ENCODE peak calls at places on chromosomes 12 and 14, in eight cellular contexts. A is heart left ventricle; Q is iris pigment epithelial cell; I is AG04449; C is CD8-positive, alpha-beta memory T cell; Y is mucosa of gallbladder; N is T-cell; M is activated CD4-positive, CD25-positive, alpha-beta regulatory T cell treated with anti-CD3 and anti-CD28 coated beads, Interleukin-2, amount 50 U/mL, for 72 hours. Z is an unnamed sample.

GRCh38 chr12:27462151-27462694 is 15.7 kb downstream of the SMCO2 start:
- DNase-seq in C (no peak), Q (peak; percentile 82), I (no peak), Y (no peak), N (no peak), M (no peak), A (no peak), Z (no peak)

GRCh38 chr12:57759360-57759980 is 4.6 kb downstream of the MARCHF9 start:
- DNase-seq in Q (peak; percentile 43), Y (no peak), N (no peak), A (no peak), I (no peak), C (no peak), M (no peak), Z (peak; percentile 59)

GRCh38 chr12:124721501-124722154 is 142.0 kb downstream of the SCARB1 start:
- DNase-seq in C (no peak), M (no peak), N (no peak), Q (no peak), A (no peak), Y (no peak), I (no peak), Z (no peak)

GRCh38 chr12:48336066-48336465 is 14.7 kb downstream of the ZNF641 start:
- DNase-seq in I (no peak), A (no peak), Q (no peak), N (no peak), M (no peak), Y (no peak), C (no peak), Z (no peak)

GRCh38 chr14:28157887-28158791 is 608.4 kb upstream of the FOXG1 start:
- DNase-seq in Y (no peak), C (no peak), A (no peak), Q (no peak), I (no peak), N (no peak), M (no peak), Z (no peak)

GRCh38 chr14:99246536-99247083 is 25.4 kb downstream of the BCL11B start:
- DNase-seq in Q (no peak), Y (no peak), M (no peak), A (no peak), C (peak; percentile 66), N (peak; percentile 55), I (no peak), Z (no peak)

GRCh38 chr12:89721291-89721987 is 12.8 kb upstream of the ATP2B1 start:
- DNase-seq in C (no peak), A (no peak), Y (no peak), N (no peak), Q (no peak), M (no peak), I (no peak), Z (no peak)

GRCh38 chr14:74503256-74503972 is 9.8 kb downstream of the ISCA2 start:
- DNase-seq in Q (no peak), N (no peak), A (no peak), Y (no peak), I (no peak), C (no peak), M (no peak), Z (no peak)